ENCODE peak calls at places on chromosomes 13 and 19, in nine cellular contexts. U, X, H, F, K, N, Q, Z and B are unnamed samples.

GRCh38 chr19:51002542-51003311 is 1.3 kb upstream of the KLK8 start:
- DNase-seq in U (no peak), X (no peak), H (no peak), F (peak), K (no peak), N (no peak), Q (peak), Z (no peak), B (no peak)

GRCh38 chr13:24270639-24271131 is 38.7 kb upstream of the C1QTNF9 start:
- DNase-seq in U (peak), X (peak), H (peak), F (no peak), K (peak), N (no peak), Q (peak), Z (peak), B (no peak)

GRCh38 chr19:45110811-45111210 is 17.8 kb downstream of the PPP1R37 start:
- DNase-seq in U (no peak), X (no peak), H (no peak), F (no peak), K (no peak), N (no peak), Q (no peak), Z (no peak), B (no peak)

GRCh38 chr13:27667946-27668345 is 46.3 kb downstream of the POLR1D start:
- DNase-seq in U (no peak), X (peak), H (peak), F (no peak), K (no peak), N (no peak), Q (no peak), Z (no peak), B (no peak)

GRCh38 chr13:110546933-110547332 is 14.6 kb downstream of the RAB20 start:
- DNase-seq in U (peak), X (peak), H (peak), F (peak), K (peak), N (peak), Q (peak), Z (peak), B (peak)

GRCh38 chr13:49248433-49249002 is 793 bp downstream of the CDADC1 start:
- DNase-seq in U (peak), X (peak), H (peak), F (no peak), K (no peak), N (peak), Q (peak), Z (peak), B (no peak)

GRCh38 chr13:110193491-110193890 is 113.5 kb downstream of the COL4A1 start:
- DNase-seq in U (no peak), X (no peak), H (no peak), F (no peak), K (no peak), N (no peak), Q (no peak), Z (no peak), B (no peak)

GRCh38 chr13:110712081-110712848 is 1.2 kb upstream of the ING1 start:
- DNase-seq in U (peak), X (peak), H (peak), F (peak), K (peak), N (peak), Q (peak), Z (peak), B (no peak)

GRCh38 chr19:2391118-2391725 is 31.2 kb downstream of the TMPRSS9 start:
- DNase-seq in U (no peak), X (no peak), H (peak), F (no peak), K (peak), N (peak), Q (peak), Z (peak), B (peak)

GRCh38 chr13:113184568-113185440 is 23.7 kb downstream of the PCID2 start:
- DNase-seq in U (no peak), X (no peak), H (no peak), F (no peak), K (no peak), N (no peak), Q (no peak), Z (no peak), B (no peak)

GRCh38 chr19:45782820-45783785 is 813 bp upstream of the DMPK start:
- DNase-seq in U (no peak), X (peak), H (peak), F (peak), K (no peak), N (no peak), Q (peak), Z (peak), B (peak)

GRCh38 chr19:15187026-15188007 is 13.5 kb downstream of the NOTCH3 start:
- DNase-seq in U (no peak), X (no peak), H (no peak), F (no peak), K (no peak), N (no peak), Q (no peak), Z (no peak), B (no peak)

GRCh38 chr13:43325636-43326035 is 302.2 kb downstream of the DNAJC15 start:
- DNase-seq in U (no peak), X (no peak), H (no peak), F (no peak), K (no peak), N (no peak), Q (no peak), Z (no peak), B (no peak)

GRCh38 chr19:30074741-30075460 is 132.9 kb downstream of the URI1 start:
- DNase-seq in U (peak), X (no peak), H (no peak), F (no peak), K (no peak), N (peak), Q (no peak), Z (no peak), B (no peak)

GRCh38 chr19:609001-609340 is 19.3 kb downstream of the HCN2 start:
- DNase-seq in U (peak), X (peak), H (no peak), F (no peak), K (peak), N (no peak), Q (no peak), Z (no peak), B (no peak)

GRCh38 chr19:45591004-45591637 is 6.5 kb upstream of the OPA3 start:
- DNase-seq in U (peak), X (no peak), H (no peak), F (no peak), K (peak), N (no peak), Q (peak), Z (peak), B (no peak)

GRCh38 chr13:28579334-28579733 is 79.6 kb upstream of the POMP start:
- DNase-seq in U (no peak), X (no peak), H (no peak), F (no peak), K (no peak), N (no peak), Q (peak), Z (no peak), B (no peak)

GRCh38 chr13:45306966-45307365 is 34.0 kb downstream of the TPT1 start:
- DNase-seq in U (no peak), X (no peak), H (no peak), F (no peak), K (no peak), N (no peak), Q (no peak), Z (no peak), B (no peak)

GRCh38 chr19:39398297-39398864 is 7.2 kb downstream of the MED29 start:
- DNase-seq in U (peak), X (peak), H (peak), F (no peak), K (peak), N (no peak), Q (peak), Z (peak), B (no peak)

GRCh38 chr13:47983070-47983469 is 18.0 kb downstream of the SUCLA2 start:
- DNase-seq in U (no peak), X (no peak), H (no peak), F (no peak), K (no peak), N (no peak), Q (no peak), Z (no peak), B (no peak)

GRCh38 chr19:3849092-3849491 is 19.7 kb downstream of the ZFR2 start:
- DNase-seq in U (no peak), X (peak), H (peak), F (no peak), K (peak), N (no peak), Q (peak), Z (no peak), B (no peak)
- TF ChIP-seq CTCF in U (no peak), X (no peak), H (peak), F (no peak), K (no peak), N (no peak), Q (peak), Z (no peak), B (peak)

GRCh38 chr19:23351806-23352205 is 43.5 kb downstream of the ZNF91 start:
- DNase-seq in U (no peak), X (no peak), H (no peak), F (no peak), K (no peak), N (no peak), Q (no peak), Z (no peak), B (no peak)
- H3K4me3 ChIP-seq in U (no peak), X (no peak), H (no peak), F (no peak), K (no peak), N (no peak), Q (no peak), Z (no peak), B (no peak)

GRCh38 chr19:46872967-46873366 is 12.2 kb downstream of the ARHGAP35 start:
- DNase-seq in U (no peak), X (no peak), H (no peak), F (no peak), K (no peak), N (no peak), Q (no peak), Z (no peak), B (no peak)
- TF ChIP-seq CTCF in U (no peak), X (no peak), H (no peak), F (no peak), K (no peak), N (no peak), Q (no peak), Z (no peak), B (no peak)

DNA sequence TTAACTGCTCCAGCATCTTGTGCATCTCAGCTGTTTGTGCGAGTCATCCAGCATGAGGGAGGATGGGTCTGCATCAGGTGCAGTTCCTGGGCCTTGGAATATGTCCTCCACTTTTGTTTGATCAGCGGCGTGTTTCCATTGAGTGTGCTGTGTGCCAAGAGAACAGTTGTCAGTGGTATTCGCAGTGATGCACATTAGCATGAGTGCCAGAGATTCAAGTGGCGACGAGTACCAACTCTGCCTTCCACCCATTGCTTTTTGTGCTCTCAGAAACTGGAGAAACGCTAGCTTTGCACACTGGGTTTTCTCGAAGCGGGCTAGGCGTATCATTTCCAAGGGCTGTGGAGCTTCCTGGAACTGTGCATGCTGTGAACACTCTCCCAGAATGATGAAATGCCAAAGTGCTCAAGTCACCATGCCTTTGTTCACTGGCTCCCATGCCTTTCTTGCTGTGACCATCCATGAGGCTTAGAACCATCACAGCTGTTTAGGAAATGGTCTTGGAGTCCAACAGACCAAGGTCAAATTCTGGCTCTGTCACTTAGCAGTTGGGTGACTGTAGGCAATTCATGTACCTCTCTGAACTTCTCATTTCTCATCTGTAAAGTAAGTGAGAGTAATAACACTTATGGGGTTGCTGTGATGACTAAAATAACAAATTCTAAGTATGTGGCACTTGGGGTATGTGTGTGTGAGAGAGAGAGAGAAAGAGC is 18.4 kb downstream of the LRCH1 start:
- DNase-seq in U (no peak), X (peak), H (no peak), F (no peak), K (no peak), N (peak), Q (peak), Z (peak), B (no peak)
- H3K4me3 ChIP-seq in U (no peak), X (no peak), H (no peak), F (no peak), K (no peak), N (no peak), Q (no peak), Z (no peak), B (no peak)

GRCh38 chr19:6769006-6769637 is 1.9 kb upstream of the SH2D3A start:
- DNase-seq in U (no peak), X (no peak), H (no peak), F (no peak), K (no peak), N (no peak), Q (peak), Z (peak), B (no peak)
- TF ChIP-seq CTCF in U (peak), X (peak), H (peak), F (no peak), K (no peak), N (no peak), Q (peak), Z (peak), B (no peak)

DNA sequence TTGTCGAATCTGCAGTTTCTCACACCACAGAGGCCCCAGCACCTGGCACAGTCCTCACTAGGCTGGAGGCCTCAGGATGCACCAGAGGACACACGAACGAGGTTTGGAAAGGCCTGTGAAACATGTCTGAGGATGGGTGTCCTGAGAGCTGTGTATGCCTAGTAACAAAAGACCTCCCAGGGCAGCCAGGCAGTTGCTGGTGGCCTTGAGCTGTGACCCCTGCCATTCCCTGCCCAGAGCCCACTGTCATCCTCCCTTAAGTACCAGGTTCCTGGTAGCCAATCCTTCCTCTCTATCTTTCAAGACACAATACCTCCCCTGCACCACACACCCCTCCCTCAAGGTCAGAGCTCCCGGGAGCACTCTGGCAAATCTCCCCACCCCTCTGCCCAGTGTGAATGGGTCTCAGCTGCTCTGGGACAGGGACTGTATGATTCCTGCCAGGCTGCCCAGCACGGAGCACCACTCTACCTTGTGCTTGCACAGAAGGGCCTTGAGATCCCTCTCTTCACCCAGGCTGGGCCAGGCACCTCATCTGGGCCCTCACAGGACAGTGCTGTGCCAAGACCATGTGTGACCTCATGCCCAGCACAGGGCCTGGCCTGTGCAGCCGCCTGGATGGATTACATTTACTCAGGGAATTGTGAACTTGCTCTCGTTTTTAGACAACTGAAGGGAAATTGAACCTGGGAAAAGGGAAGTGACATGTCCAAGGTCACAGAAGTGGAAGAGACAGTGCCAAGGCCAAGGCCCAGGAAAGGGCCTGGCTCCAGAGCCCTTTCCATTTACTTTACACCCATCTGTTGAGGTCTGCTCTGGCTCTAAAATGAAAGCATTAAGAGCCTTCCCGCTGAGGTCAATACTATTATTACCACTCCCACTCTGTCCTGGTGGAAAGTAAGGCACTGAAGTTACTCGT is 2.2 kb downstream of the ZNF787 start:
- DNase-seq in U (no peak), X (no peak), H (no peak), F (no peak), K (no peak), N (no peak), Q (no peak), Z (no peak), B (no peak)
- H3K4me3 ChIP-seq in U (peak), X (peak), H (peak), F (no peak), K (no peak), N (peak), Q (peak), Z (peak), B (peak)

GRCh38 chr19:12864721-12865715 is 16.2 kb downstream of the DNASE2 start:
- DNase-seq in U (no peak), X (no peak), H (no peak), F (no peak), K (peak), N (no peak), Q (no peak), Z (no peak), B (no peak)
- TF ChIP-seq CTCF in U (no peak), X (no peak), H (no peak), F (no peak), K (no peak), N (no peak), Q (no peak), Z (no peak), B (no peak)